ENCODE peak calls at places on chromosome 13, in seven cellular contexts. S is ovary, Z is fibroblast of pulmonary artery, H is left ventricle myocardium inferior, L is lower leg skin, I is AG09319, D is epithelial cell of esophagus. Y is an unnamed sample.

GRCh38 chr13:73810647-73811046 is 323.6 kb downstream of the KLF12 start:
- DNase-seq in S (no peak), Z (no peak), H (no peak), L (no peak), I (no peak), D (no peak), Y (no peak)

GRCh38 chr13:20270163-20270865 is 38.2 kb upstream of the GJB6 start:
- DNase-seq in S (no peak), Z (peak; percentile 10), H (no peak), L (no peak), I (no peak), D (peak; percentile 65), Y (no peak)

GRCh38 chr13:29509999-29510586 is 85.4 kb downstream of the SLC7A1 start:
- DNase-seq in S (no peak), Z (no peak), H (no peak), L (no peak), I (no peak), D (peak; percentile 34), Y (no peak)

GRCh38 chr13:65966991-65967451 is 1263.1 kb downstream of the PCDH9 start:
- DNase-seq in S (no peak), Z (peak; percentile 82), H (no peak), L (no peak), I (no peak), D (peak; percentile 59), Y (no peak)

GRCh38 chr13:103694033-103694432 is 627.8 kb upstream of the SLC10A2 start:
- DNase-seq in S (no peak), Z (no peak), H (no peak), L (no peak), I (no peak), D (no peak), Y (no peak)

GRCh38 chr13:113616281-113616906 is 31.8 kb downstream of the TFDP1 start:
- DNase-seq in S (no peak), Z (peak; percentile 74), H (no peak), L (no peak), I (no peak), D (no peak), Y (no peak)

GRCh38 chr13:103694471-103694870 is 628.3 kb upstream of the SLC10A2 start:
- DNase-seq in S (no peak), Z (no peak), H (no peak), L (no peak), I (no peak), D (no peak), Y (no peak)

GRCh38 chr13:21476893-21477472 is 17.9 kb upstream of the ZDHHC20 start:
- DNase-seq in S (peak; percentile 56), Z (peak; percentile 90), H (peak; percentile 77), L (peak; percentile 73), I (peak; percentile 61), D (peak; percentile 93), Y (peak; percentile 93)

GRCh38 chr13:111344471-111345191 is 24.2 kb downstream of the TEX29 start:
- DNase-seq in S (no peak), Z (peak; percentile 3), H (no peak), L (no peak), I (no peak), D (peak; percentile 20), Y (peak; percentile 77)
- TF ChIP-seq CTCF in S (no peak), Z (peak; percentile 25), H (peak; percentile 49), L (no peak), I (peak; percentile 40), D (peak; percentile 24), Y (peak; percentile 21)

DNA sequence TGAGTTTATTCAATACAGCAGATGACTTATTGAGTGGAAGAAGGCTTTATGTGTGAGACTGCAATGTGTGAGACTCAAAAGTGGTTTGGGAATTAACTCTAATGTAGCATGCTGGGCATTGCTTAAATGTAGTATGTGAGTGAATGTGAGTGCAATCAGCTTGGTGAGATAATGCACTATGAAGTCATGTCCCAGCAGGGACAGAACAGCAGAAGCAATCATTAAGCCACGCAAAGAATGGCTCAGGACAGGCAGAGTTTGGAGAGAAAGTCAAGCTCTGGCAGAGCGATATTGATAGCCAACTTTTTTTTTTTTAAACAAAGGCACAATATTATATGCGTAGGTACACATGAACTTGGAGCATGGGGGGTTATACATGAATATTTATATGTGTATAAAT is 597.7 kb downstream of the GPC6 start:
- DNase-seq in S (no peak), Z (no peak), H (no peak), L (no peak), I (no peak), D (no peak), Y (no peak)
- TF ChIP-seq CTCF in S (no peak), Z (no peak), H (no peak), L (no peak), I (no peak), D (no peak), Y (no peak)

GRCh38 chr13:39656325-39656677 is 839 bp downstream of the COG6 start:
- DNase-seq in S (no peak), Z (peak; percentile 11), H (no peak), L (no peak), I (no peak), D (peak; percentile 6), Y (no peak)

GRCh38 chr13:39655041-39655568 is 357 bp upstream of the COG6 start:
- DNase-seq in S (no peak), Z (no peak), H (no peak), L (no peak), I (no peak), D (no peak), Y (no peak)

DNA sequence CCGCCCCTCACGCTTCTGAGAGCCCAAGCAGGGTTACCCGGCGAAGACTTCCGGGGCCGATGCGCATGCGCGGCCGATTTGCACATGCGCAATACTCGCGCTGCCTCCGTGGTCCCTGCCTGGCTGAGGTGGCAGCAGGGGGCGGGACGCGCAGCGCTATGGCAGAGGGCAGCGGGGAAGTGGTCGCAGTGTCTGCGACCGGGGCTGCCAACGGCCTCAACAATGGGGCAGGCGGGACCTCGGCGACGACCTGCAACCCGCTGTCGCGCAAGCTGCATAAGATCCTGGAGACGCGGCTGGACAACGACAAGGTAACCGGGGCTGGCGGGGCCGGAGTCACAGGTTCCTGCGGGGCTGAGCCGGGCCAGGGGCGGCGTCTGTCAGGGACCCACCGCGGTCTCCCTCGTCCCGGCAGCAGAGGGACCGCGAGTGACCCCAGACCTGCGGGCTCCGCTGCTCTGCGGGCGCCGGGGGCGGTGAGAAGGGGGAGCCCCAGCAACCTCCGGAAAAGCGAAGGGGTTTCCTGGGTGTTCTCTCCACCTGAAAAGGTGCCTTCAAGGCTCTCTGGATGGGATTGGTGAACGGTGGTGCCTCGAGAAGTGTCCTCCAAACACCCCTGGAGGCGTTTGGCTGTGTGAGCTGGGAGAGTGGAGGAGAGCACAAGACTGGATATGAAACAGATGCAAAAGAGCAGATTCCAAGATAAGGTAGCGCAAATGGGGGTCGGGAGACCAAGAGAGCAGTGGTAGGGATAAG is at the start of gene COG6:
- DNase-seq in S (peak; percentile 88), Z (peak; percentile 88), H (peak; percentile 92), L (peak; percentile 88), I (peak; percentile 61), D (peak; percentile 85), Y (peak; percentile 97)
- TF ChIP-seq CTCF in S (no peak), Z (no peak), H (peak; percentile 35), L (no peak), I (no peak), D (no peak), Y (peak; percentile 28)

GRCh38 chr13:51449018-51449417 is 3.8 kb downstream of the INTS6 start:
- DNase-seq in S (no peak), Z (no peak), H (no peak), L (no peak), I (no peak), D (no peak), Y (no peak)
- TF ChIP-seq CTCF in S (no peak), Z (no peak), H (no peak), L (no peak), I (no peak), D (no peak), Y (no peak)

GRCh38 chr13:23399254-23399796 is 34.2 kb downstream of the SACS start:
- DNase-seq in S (no peak), Z (no peak), H (no peak), L (no peak), I (no peak), D (no peak), Y (no peak)
- TF ChIP-seq CTCF in S (no peak), Z (no peak), H (no peak), L (no peak), I (no peak), D (no peak), Y (no peak)

GRCh38 chr13:22735381-22735995 is 445.3 kb upstream of the SGCG start:
- DNase-seq in S (no peak), Z (no peak), H (no peak), L (no peak), I (no peak), D (no peak), Y (no peak)
- TF ChIP-seq CTCF in S (no peak), Z (no peak), H (peak; percentile 28), L (no peak), I (no peak), D (no peak), Y (no peak)

DNA sequence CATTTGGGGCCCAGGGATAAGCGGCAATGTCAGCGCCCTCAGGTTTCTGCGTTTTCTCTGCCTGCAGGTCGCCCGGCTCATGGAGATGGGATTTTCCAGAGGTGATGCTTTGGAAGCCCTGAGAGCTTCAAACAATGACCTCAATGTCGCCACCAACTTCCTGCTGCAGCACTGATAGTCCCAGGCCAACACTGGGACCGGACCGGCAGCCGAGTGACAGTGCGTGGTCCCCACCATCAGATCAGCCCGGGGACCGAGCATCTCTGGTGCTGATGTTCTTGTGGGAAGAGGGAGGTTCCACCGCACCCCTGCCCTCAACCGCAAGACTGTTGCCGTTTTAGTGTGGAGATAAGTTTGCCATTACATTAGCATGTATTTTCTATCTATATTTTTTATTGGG is 78.0 kb upstream of the GPR183 start:
- DNase-seq in S (no peak), Z (no peak), H (no peak), L (peak; percentile 13), I (no peak), D (no peak), Y (peak; percentile 49)
- TF ChIP-seq CTCF in S (no peak), Z (no peak), H (no peak), L (no peak), I (no peak), D (no peak), Y (no peak)

GRCh38 chr13:23455401-23456185 is 22.1 kb upstream of the SACS start:
- DNase-seq in S (no peak), Z (no peak), H (no peak), L (no peak), I (no peak), D (peak; percentile 80), Y (no peak)
- TF ChIP-seq CTCF in S (no peak), Z (no peak), H (no peak), L (no peak), I (no peak), D (no peak), Y (no peak)